ENCODE peak calls at places on chromosomes 2 and 18, in nine cellular contexts. One of them, this sample, is unnamed.

GRCh38 chr2:130744287-130745117 is 10.8 kb upstream of the AMER3 start:
- DNase-seq in activated naive CD4-positive, alpha-beta T cell: no peak
- DNase-seq in LoVo: no peak
- DNase-seq in activated T-cell treated with anti-CD3 and anti-CD28 coated beads for 48 hours: no peak
- DNase-seq in left lung: no peak
- DNase-seq in NCI-H460: no peak
- DNase-seq in stromal cell of bone marrow: no peak
- DNase-seq in testis: no peak
- DNase-seq in stimulated activated CD4-positive, alpha-beta T cell treated with anti-CD3 and anti-CD28 coated beads, TNF-alpha, amount 100 ng/mL, for 1 hour: no peak
- DNase-seq in this sample: no peak

GRCh38 chr18:79589601-79590091 is 90.0 kb upstream of the CTDP1 start:
- DNase-seq in stimulated activated CD4-positive, alpha-beta T cell treated with anti-CD3 and anti-CD28 coated beads, TNF-alpha, amount 100 ng/mL, for 1 hour: no peak
- DNase-seq in NCI-H460: no peak
- DNase-seq in testis: no peak
- DNase-seq in LoVo: no peak
- DNase-seq in stromal cell of bone marrow: no peak
- DNase-seq in activated naive CD4-positive, alpha-beta T cell: no peak
- DNase-seq in activated T-cell treated with anti-CD3 and anti-CD28 coated beads for 48 hours: no peak
- DNase-seq in left lung: no peak
- DNase-seq in this sample: no peak

GRCh38 chr2:88807237-88807962 is 115.9 kb downstream of the RPIA start:
- DNase-seq in NCI-H460: no peak
- DNase-seq in left lung: no peak
- DNase-seq in testis: no peak
- DNase-seq in stromal cell of bone marrow: no peak
- DNase-seq in activated naive CD4-positive, alpha-beta T cell: no peak
- DNase-seq in activated T-cell treated with anti-CD3 and anti-CD28 coated beads for 48 hours: no peak
- DNase-seq in stimulated activated CD4-positive, alpha-beta T cell treated with anti-CD3 and anti-CD28 coated beads, TNF-alpha, amount 100 ng/mL, for 1 hour: no peak
- DNase-seq in LoVo: no peak
- DNase-seq in this sample: no peak

GRCh38 chr2:27281855-27282559 is at the start of gene TRIM54:
- DNase-seq in testis: peak; percentile 72
- DNase-seq in activated T-cell treated with anti-CD3 and anti-CD28 coated beads for 48 hours: no peak
- DNase-seq in stimulated activated CD4-positive, alpha-beta T cell treated with anti-CD3 and anti-CD28 coated beads, TNF-alpha, amount 100 ng/mL, for 1 hour: no peak
- DNase-seq in NCI-H460: no peak
- DNase-seq in LoVo: no peak
- DNase-seq in activated naive CD4-positive, alpha-beta T cell: no peak
- DNase-seq in left lung: no peak
- DNase-seq in stromal cell of bone marrow: no peak
- DNase-seq in this sample: no peak

GRCh38 chr18:64119916-64120315 is 29.0 kb downstream of the LINC00305 start:
- DNase-seq in testis: no peak
- DNase-seq in stimulated activated CD4-positive, alpha-beta T cell treated with anti-CD3 and anti-CD28 coated beads, TNF-alpha, amount 100 ng/mL, for 1 hour: no peak
- DNase-seq in stromal cell of bone marrow: no peak
- DNase-seq in LoVo: no peak
- DNase-seq in left lung: no peak
- DNase-seq in activated T-cell treated with anti-CD3 and anti-CD28 coated beads for 48 hours: no peak
- DNase-seq in activated naive CD4-positive, alpha-beta T cell: no peak
- DNase-seq in NCI-H460: no peak
- DNase-seq in this sample: no peak

GRCh38 chr2:238570926-238571325 is 144.2 kb downstream of the ASB1 start:
- DNase-seq in left lung: no peak
- DNase-seq in stimulated activated CD4-positive, alpha-beta T cell treated with anti-CD3 and anti-CD28 coated beads, TNF-alpha, amount 100 ng/mL, for 1 hour: no peak
- DNase-seq in activated T-cell treated with anti-CD3 and anti-CD28 coated beads for 48 hours: no peak
- DNase-seq in stromal cell of bone marrow: no peak
- DNase-seq in activated naive CD4-positive, alpha-beta T cell: no peak
- DNase-seq in testis: no peak
- DNase-seq in LoVo: no peak
- DNase-seq in NCI-H460: no peak
- DNase-seq in this sample: no peak

GRCh38 chr2:3628800-3629199 is 29.2 kb upstream of the ALLC start:
- DNase-seq in stromal cell of bone marrow: no peak
- DNase-seq in left lung: no peak
- DNase-seq in activated naive CD4-positive, alpha-beta T cell: no peak
- DNase-seq in activated T-cell treated with anti-CD3 and anti-CD28 coated beads for 48 hours: no peak
- DNase-seq in stimulated activated CD4-positive, alpha-beta T cell treated with anti-CD3 and anti-CD28 coated beads, TNF-alpha, amount 100 ng/mL, for 1 hour: no peak
- DNase-seq in testis: peak; percentile 35
- DNase-seq in NCI-H460: no peak
- DNase-seq in LoVo: no peak
- DNase-seq in this sample: no peak

GRCh38 chr2:239025951-239026461 is 178.1 kb downstream of the TWIST2 start:
- DNase-seq in stromal cell of bone marrow: no peak
- DNase-seq in LoVo: no peak
- DNase-seq in testis: no peak
- DNase-seq in activated naive CD4-positive, alpha-beta T cell: no peak
- DNase-seq in NCI-H460: no peak
- DNase-seq in left lung: no peak
- DNase-seq in activated T-cell treated with anti-CD3 and anti-CD28 coated beads for 48 hours: no peak
- DNase-seq in stimulated activated CD4-positive, alpha-beta T cell treated with anti-CD3 and anti-CD28 coated beads, TNF-alpha, amount 100 ng/mL, for 1 hour: no peak
- DNase-seq in this sample: no peak

GRCh38 chr2:236858661-236859060 is 227.0 kb upstream of the COPS8 start:
- DNase-seq in LoVo: no peak
- DNase-seq in stromal cell of bone marrow: no peak
- DNase-seq in activated naive CD4-positive, alpha-beta T cell: no peak
- DNase-seq in NCI-H460: no peak
- DNase-seq in activated T-cell treated with anti-CD3 and anti-CD28 coated beads for 48 hours: no peak
- DNase-seq in stimulated activated CD4-positive, alpha-beta T cell treated with anti-CD3 and anti-CD28 coated beads, TNF-alpha, amount 100 ng/mL, for 1 hour: no peak
- DNase-seq in testis: no peak
- DNase-seq in left lung: no peak
- DNase-seq in this sample: no peak

GRCh38 chr2:98932164-98932563 is 3.9 kb downstream of the CRACDL start:
- DNase-seq in LoVo: no peak
- DNase-seq in testis: no peak
- DNase-seq in NCI-H460: no peak
- DNase-seq in activated T-cell treated with anti-CD3 and anti-CD28 coated beads for 48 hours: no peak
- DNase-seq in stimulated activated CD4-positive, alpha-beta T cell treated with anti-CD3 and anti-CD28 coated beads, TNF-alpha, amount 100 ng/mL, for 1 hour: no peak
- DNase-seq in left lung: no peak
- DNase-seq in activated naive CD4-positive, alpha-beta T cell: no peak
- DNase-seq in stromal cell of bone marrow: no peak
- DNase-seq in this sample: no peak

GRCh38 chr2:199739413-199740110 is 111.4 kb downstream of the FTCDNL1 start:
- DNase-seq in LoVo: peak; percentile 74
- DNase-seq in stimulated activated CD4-positive, alpha-beta T cell treated with anti-CD3 and anti-CD28 coated beads, TNF-alpha, amount 100 ng/mL, for 1 hour: peak; percentile 62
- DNase-seq in stromal cell of bone marrow: peak; percentile 31
- DNase-seq in testis: peak; percentile 88
- DNase-seq in activated T-cell treated with anti-CD3 and anti-CD28 coated beads for 48 hours: peak; percentile 53
- DNase-seq in activated naive CD4-positive, alpha-beta T cell: peak; percentile 53
- DNase-seq in NCI-H460: peak; percentile 62
- DNase-seq in left lung: peak; percentile 61
- DNase-seq in this sample: peak; percentile 58

GRCh38 chr2:57291209-57291608 is 755.4 kb upstream of the VRK2 start:
- DNase-seq in left lung: no peak
- DNase-seq in LoVo: no peak
- DNase-seq in activated T-cell treated with anti-CD3 and anti-CD28 coated beads for 48 hours: no peak
- DNase-seq in stimulated activated CD4-positive, alpha-beta T cell treated with anti-CD3 and anti-CD28 coated beads, TNF-alpha, amount 100 ng/mL, for 1 hour: no peak
- DNase-seq in stromal cell of bone marrow: no peak
- DNase-seq in NCI-H460: no peak
- DNase-seq in testis: no peak
- DNase-seq in activated naive CD4-positive, alpha-beta T cell: no peak
- DNase-seq in this sample: no peak

GRCh38 chr2:28393115-28393836 is 618 bp downstream of the FOSL2 start:
- DNase-seq in testis: peak; percentile 53
- DNase-seq in stromal cell of bone marrow: peak; percentile 50
- DNase-seq in left lung: peak; percentile 69
- DNase-seq in activated naive CD4-positive, alpha-beta T cell: peak; percentile 27
- DNase-seq in activated T-cell treated with anti-CD3 and anti-CD28 coated beads for 48 hours: peak; percentile 61
- DNase-seq in stimulated activated CD4-positive, alpha-beta T cell treated with anti-CD3 and anti-CD28 coated beads, TNF-alpha, amount 100 ng/mL, for 1 hour: peak; percentile 40
- DNase-seq in LoVo: no peak
- DNase-seq in NCI-H460: peak; percentile 26
- DNase-seq in this sample: peak; percentile 55

GRCh38 chr2:229610871-229611270 is 103.5 kb downstream of the DNER start:
- DNase-seq in left lung: no peak
- DNase-seq in LoVo: no peak
- DNase-seq in NCI-H460: no peak
- DNase-seq in activated naive CD4-positive, alpha-beta T cell: no peak
- DNase-seq in activated T-cell treated with anti-CD3 and anti-CD28 coated beads for 48 hours: no peak
- DNase-seq in testis: no peak
- DNase-seq in stromal cell of bone marrow: no peak
- DNase-seq in stimulated activated CD4-positive, alpha-beta T cell treated with anti-CD3 and anti-CD28 coated beads, TNF-alpha, amount 100 ng/mL, for 1 hour: no peak
- DNase-seq in this sample: no peak

GRCh38 chr2:53994735-53995538 is 24.1 kb upstream of the PSME4 start:
- DNase-seq in stimulated activated CD4-positive, alpha-beta T cell treated with anti-CD3 and anti-CD28 coated beads, TNF-alpha, amount 100 ng/mL, for 1 hour: no peak
- DNase-seq in activated T-cell treated with anti-CD3 and anti-CD28 coated beads for 48 hours: no peak
- DNase-seq in LoVo: no peak
- DNase-seq in testis: no peak
- DNase-seq in stromal cell of bone marrow: no peak
- DNase-seq in left lung: no peak
- DNase-seq in activated naive CD4-positive, alpha-beta T cell: no peak
- DNase-seq in NCI-H460: no peak
- DNase-seq in this sample: no peak

GRCh38 chr18:79899609-79900435 is 51.6 kb downstream of the SLC66A2 start:
- DNase-seq in left lung: peak; percentile 32
- DNase-seq in stimulated activated CD4-positive, alpha-beta T cell treated with anti-CD3 and anti-CD28 coated beads, TNF-alpha, amount 100 ng/mL, for 1 hour: no peak
- DNase-seq in activated T-cell treated with anti-CD3 and anti-CD28 coated beads for 48 hours: no peak
- DNase-seq in testis: peak; percentile 12
- DNase-seq in stromal cell of bone marrow: no peak
- DNase-seq in activated naive CD4-positive, alpha-beta T cell: no peak
- DNase-seq in LoVo: no peak
- DNase-seq in NCI-H460: no peak
- DNase-seq in this sample: no peak

GRCh38 chr2:156481295-156481694 is 45.1 kb downstream of the GPD2 start:
- DNase-seq in activated T-cell treated with anti-CD3 and anti-CD28 coated beads for 48 hours: no peak
- DNase-seq in left lung: no peak
- DNase-seq in stromal cell of bone marrow: no peak
- DNase-seq in stimulated activated CD4-positive, alpha-beta T cell treated with anti-CD3 and anti-CD28 coated beads, TNF-alpha, amount 100 ng/mL, for 1 hour: no peak
- DNase-seq in activated naive CD4-positive, alpha-beta T cell: no peak
- DNase-seq in NCI-H460: no peak
- DNase-seq in testis: no peak
- DNase-seq in LoVo: no peak
- DNase-seq in this sample: no peak

GRCh38 chr2:140256080-140256479 is 1475.9 kb upstream of the NXPH2 start:
- DNase-seq in left lung: no peak
- DNase-seq in stimulated activated CD4-positive, alpha-beta T cell treated with anti-CD3 and anti-CD28 coated beads, TNF-alpha, amount 100 ng/mL, for 1 hour: no peak
- DNase-seq in activated T-cell treated with anti-CD3 and anti-CD28 coated beads for 48 hours: no peak
- DNase-seq in testis: no peak
- DNase-seq in stromal cell of bone marrow: no peak
- DNase-seq in NCI-H460: no peak
- DNase-seq in activated naive CD4-positive, alpha-beta T cell: no peak
- DNase-seq in LoVo: no peak
- DNase-seq in this sample: no peak

GRCh38 chr2:85438291-85439110 is 20.0 kb downstream of the SH2D6 start:
- DNase-seq in left lung: no peak
- DNase-seq in NCI-H460: no peak
- DNase-seq in LoVo: no peak
- DNase-seq in testis: no peak
- DNase-seq in activated T-cell treated with anti-CD3 and anti-CD28 coated beads for 48 hours: no peak
- DNase-seq in stimulated activated CD4-positive, alpha-beta T cell treated with anti-CD3 and anti-CD28 coated beads, TNF-alpha, amount 100 ng/mL, for 1 hour: no peak
- DNase-seq in stromal cell of bone marrow: no peak
- DNase-seq in activated naive CD4-positive, alpha-beta T cell: no peak
- DNase-seq in this sample: no peak

GRCh38 chr2:169448865-169449264 is 30.4 kb upstream of the BBS5 start:
- DNase-seq in left lung: no peak
- DNase-seq in activated T-cell treated with anti-CD3 and anti-CD28 coated beads for 48 hours: no peak
- DNase-seq in stimulated activated CD4-positive, alpha-beta T cell treated with anti-CD3 and anti-CD28 coated beads, TNF-alpha, amount 100 ng/mL, for 1 hour: no peak
- DNase-seq in NCI-H460: no peak
- DNase-seq in stromal cell of bone marrow: no peak
- DNase-seq in testis: no peak
- DNase-seq in activated naive CD4-positive, alpha-beta T cell: no peak
- DNase-seq in LoVo: no peak
- DNase-seq in this sample: no peak

GRCh38 chr2:219486424-219486959 is 12.2 kb upstream of the GMPPA start:
- DNase-seq in activated naive CD4-positive, alpha-beta T cell: no peak
- DNase-seq in stromal cell of bone marrow: no peak
- DNase-seq in stimulated activated CD4-positive, alpha-beta T cell treated with anti-CD3 and anti-CD28 coated beads, TNF-alpha, amount 100 ng/mL, for 1 hour: no peak
- DNase-seq in activated T-cell treated with anti-CD3 and anti-CD28 coated beads for 48 hours: no peak
- DNase-seq in left lung: no peak
- DNase-seq in LoVo: no peak
- DNase-seq in testis: no peak
- DNase-seq in NCI-H460: no peak
- DNase-seq in this sample: no peak

GRCh38 chr2:53964237-53964952 is 6.4 kb downstream of the PSME4 start:
- DNase-seq in NCI-H460: no peak
- DNase-seq in left lung: no peak
- DNase-seq in stromal cell of bone marrow: no peak
- DNase-seq in activated naive CD4-positive, alpha-beta T cell: no peak
- DNase-seq in stimulated activated CD4-positive, alpha-beta T cell treated with anti-CD3 and anti-CD28 coated beads, TNF-alpha, amount 100 ng/mL, for 1 hour: no peak
- DNase-seq in activated T-cell treated with anti-CD3 and anti-CD28 coated beads for 48 hours: no peak
- DNase-seq in testis: no peak
- DNase-seq in LoVo: no peak
- DNase-seq in this sample: no peak

GRCh38 chr18:484749-485464 is 15.6 kb downstream of the COLEC12 start:
- DNase-seq in activated naive CD4-positive, alpha-beta T cell: no peak
- DNase-seq in LoVo: no peak
- DNase-seq in activated T-cell treated with anti-CD3 and anti-CD28 coated beads for 48 hours: no peak
- DNase-seq in stromal cell of bone marrow: no peak
- DNase-seq in NCI-H460: no peak
- DNase-seq in testis: no peak
- DNase-seq in stimulated activated CD4-positive, alpha-beta T cell treated with anti-CD3 and anti-CD28 coated beads, TNF-alpha, amount 100 ng/mL, for 1 hour: no peak
- DNase-seq in left lung: no peak
- DNase-seq in this sample: no peak

GRCh38 chr2:109350526-109350925 is 221.5 kb downstream of the SH3RF3 start:
- DNase-seq in stromal cell of bone marrow: no peak
- DNase-seq in activated naive CD4-positive, alpha-beta T cell: no peak
- DNase-seq in activated T-cell treated with anti-CD3 and anti-CD28 coated beads for 48 hours: no peak
- DNase-seq in testis: no peak
- DNase-seq in stimulated activated CD4-positive, alpha-beta T cell treated with anti-CD3 and anti-CD28 coated beads, TNF-alpha, amount 100 ng/mL, for 1 hour: no peak
- DNase-seq in NCI-H460: no peak
- DNase-seq in LoVo: no peak
- DNase-seq in left lung: no peak
- DNase-seq in this sample: no peak

GRCh38 chr2:127530245-127531132 is 4.2 kb upstream of the IWS1 start:
- DNase-seq in testis: no peak
- DNase-seq in LoVo: peak; percentile 38
- DNase-seq in activated T-cell treated with anti-CD3 and anti-CD28 coated beads for 48 hours: no peak
- DNase-seq in activated naive CD4-positive, alpha-beta T cell: no peak
- DNase-seq in NCI-H460: no peak
- DNase-seq in left lung: no peak
- DNase-seq in stromal cell of bone marrow: no peak
- DNase-seq in stimulated activated CD4-positive, alpha-beta T cell treated with anti-CD3 and anti-CD28 coated beads, TNF-alpha, amount 100 ng/mL, for 1 hour: no peak
- DNase-seq in this sample: no peak

GRCh38 chr18:44325903-44326650 is 354.6 kb upstream of the SETBP1 start:
- DNase-seq in left lung: no peak
- DNase-seq in activated T-cell treated with anti-CD3 and anti-CD28 coated beads for 48 hours: no peak
- DNase-seq in LoVo: no peak
- DNase-seq in NCI-H460: peak; percentile 36
- DNase-seq in testis: peak; percentile 86
- DNase-seq in stimulated activated CD4-positive, alpha-beta T cell treated with anti-CD3 and anti-CD28 coated beads, TNF-alpha, amount 100 ng/mL, for 1 hour: no peak
- DNase-seq in stromal cell of bone marrow: peak; percentile 57
- DNase-seq in activated naive CD4-positive, alpha-beta T cell: no peak
- DNase-seq in this sample: peak; percentile 61

GRCh38 chr2:79189465-79189864 is 29.9 kb upstream of the REG3A start:
- DNase-seq in activated T-cell treated with anti-CD3 and anti-CD28 coated beads for 48 hours: no peak
- DNase-seq in left lung: no peak
- DNase-seq in NCI-H460: no peak
- DNase-seq in stromal cell of bone marrow: no peak
- DNase-seq in activated naive CD4-positive, alpha-beta T cell: no peak
- DNase-seq in stimulated activated CD4-positive, alpha-beta T cell treated with anti-CD3 and anti-CD28 coated beads, TNF-alpha, amount 100 ng/mL, for 1 hour: no peak
- DNase-seq in testis: no peak
- DNase-seq in LoVo: no peak
- DNase-seq in this sample: no peak

GRCh38 chr2:31363956-31364750 is 50.4 kb downstream of the XDH start:
- DNase-seq in stimulated activated CD4-positive, alpha-beta T cell treated with anti-CD3 and anti-CD28 coated beads, TNF-alpha, amount 100 ng/mL, for 1 hour: no peak
- DNase-seq in NCI-H460: no peak
- DNase-seq in activated T-cell treated with anti-CD3 and anti-CD28 coated beads for 48 hours: no peak
- DNase-seq in LoVo: no peak
- DNase-seq in stromal cell of bone marrow: no peak
- DNase-seq in left lung: no peak
- DNase-seq in testis: no peak
- DNase-seq in activated naive CD4-positive, alpha-beta T cell: no peak
- DNase-seq in this sample: no peak

GRCh38 chr2:239294571-239295054 is 106.2 kb downstream of the HDAC4 start:
- DNase-seq in stimulated activated CD4-positive, alpha-beta T cell treated with anti-CD3 and anti-CD28 coated beads, TNF-alpha, amount 100 ng/mL, for 1 hour: no peak
- DNase-seq in activated naive CD4-positive, alpha-beta T cell: no peak
- DNase-seq in testis: peak; percentile 51
- DNase-seq in activated T-cell treated with anti-CD3 and anti-CD28 coated beads for 48 hours: no peak
- DNase-seq in left lung: peak; percentile 29
- DNase-seq in LoVo: no peak
- DNase-seq in stromal cell of bone marrow: no peak
- DNase-seq in NCI-H460: no peak
- DNase-seq in this sample: no peak

GRCh38 chr18:55121397-55122170 is 162.3 kb upstream of the CCDC68 start:
- DNase-seq in stimulated activated CD4-positive, alpha-beta T cell treated with anti-CD3 and anti-CD28 coated beads, TNF-alpha, amount 100 ng/mL, for 1 hour: no peak
- DNase-seq in activated naive CD4-positive, alpha-beta T cell: no peak
- DNase-seq in LoVo: no peak
- DNase-seq in testis: no peak
- DNase-seq in left lung: no peak
- DNase-seq in stromal cell of bone marrow: no peak
- DNase-seq in NCI-H460: no peak
- DNase-seq in activated T-cell treated with anti-CD3 and anti-CD28 coated beads for 48 hours: no peak
- DNase-seq in this sample: no peak

GRCh38 chr2:162072181-162072702 is 1.8 kb downstream of the DPP4 start:
- DNase-seq in stimulated activated CD4-positive, alpha-beta T cell treated with anti-CD3 and anti-CD28 coated beads, TNF-alpha, amount 100 ng/mL, for 1 hour: no peak
- DNase-seq in NCI-H460: no peak
- DNase-seq in activated T-cell treated with anti-CD3 and anti-CD28 coated beads for 48 hours: no peak
- DNase-seq in stromal cell of bone marrow: no peak
- DNase-seq in activated naive CD4-positive, alpha-beta T cell: no peak
- DNase-seq in left lung: no peak
- DNase-seq in LoVo: peak; percentile 22
- DNase-seq in testis: no peak
- DNase-seq in this sample: no peak

This sample was measured in DND-41.